ENCODE peak calls at places on chromosomes 5 and 9, in ten cellular contexts. G is fibroblast of mammary gland, J is cardiac fibroblast, I is spleen, W is A673, B is suprapubic skin, A is Calu3, N is MM.1S, P is tibial nerve, U is epithelial cell of esophagus. O is an unnamed sample.
A peak's percentile ranks its signal among the peaks of the same experiment; 100 is the strongest.

GRCh38 chr5:61332369-61332745 is 299 bp downstream of the ZSWIM6 start:
- DNase-seq in G (no peak), J (peak; percentile 38), I (no peak), W (peak; percentile 66), B (no peak), A (peak; percentile 36), N (peak; percentile 32), P (no peak), U (no peak), O (peak; percentile 33)

GRCh38 chr9:131976157-131976740 is 103.4 kb downstream of the MED27 start:
- DNase-seq in G (no peak), J (no peak), I (no peak), W (no peak), B (no peak), A (no peak), N (no peak), P (no peak), U (no peak), O (no peak)

GRCh38 chr9:136602193-136602885 is 56.5 kb upstream of the NOTCH1 start:
- DNase-seq in G (no peak), J (no peak), I (no peak), W (no peak), B (no peak), A (no peak), N (no peak), P (no peak), U (peak; percentile 36), O (no peak)

GRCh38 chr9:98318041-98318790 is 62.8 kb upstream of the TBC1D2 start:
- DNase-seq in G (no peak), J (no peak), I (no peak), W (no peak), B (no peak), A (no peak), N (no peak), P (no peak), U (no peak), O (no peak)

GRCh38 chr5:43017438-43017820 is 22.7 kb downstream of the ANXA2R start:
- DNase-seq in G (peak; percentile 50), J (peak; percentile 47), I (peak; percentile 90), W (peak; percentile 35), B (no peak), A (no peak), N (no peak), P (no peak), U (peak; percentile 33), O (no peak)

GRCh38 chr9:129868571-129869486 is 33.6 kb downstream of the USP20 start:
- DNase-seq in G (no peak), J (no peak), I (peak; percentile 94), W (no peak), B (no peak), A (no peak), N (peak; percentile 26), P (no peak), U (peak; percentile 69), O (no peak)

GRCh38 chr9:131500377-131500776 is 2.3 kb upstream of the POMT1 start:
- DNase-seq in G (no peak), J (no peak), I (no peak), W (no peak), B (no peak), A (no peak), N (peak; percentile 93), P (no peak), U (peak; percentile 50), O (no peak)

GRCh38 chr9:124040935-124041816 is 29.6 kb downstream of the LHX2 start:
- DNase-seq in G (no peak), J (peak; percentile 32), I (peak; percentile 88), W (no peak), B (no peak), A (peak; percentile 49), N (peak; percentile 10), P (peak; percentile 39), U (no peak), O (peak; percentile 88)

GRCh38 chr5:142175039-142175438 is 66.5 kb downstream of the NDFIP1 start:
- DNase-seq in G (no peak), J (no peak), I (peak; percentile 28), W (no peak), B (no peak), A (no peak), N (no peak), P (no peak), U (no peak), O (no peak)

GRCh38 chr9:79719989-79720388 is 148.2 kb downstream of the TLE4 start:
- DNase-seq in G (no peak), J (no peak), I (peak; percentile 57), W (peak; percentile 25), B (no peak), A (no peak), N (no peak), P (no peak), U (no peak), O (no peak)

GRCh38 chr9:87874320-87874655 is 8.4 kb upstream of the SPATA31E1 start:
- DNase-seq in G (no peak), J (no peak), I (peak; percentile 39), W (no peak), B (no peak), A (no peak), N (no peak), P (no peak), U (no peak), O (no peak)

GRCh38 chr9:34049630-34050384 is 1.1 kb upstream of the UBAP2 start:
- DNase-seq in G (no peak), J (no peak), I (peak; percentile 80), W (no peak), B (no peak), A (no peak), N (no peak), P (no peak), U (no peak), O (no peak)

GRCh38 chr5:43400082-43400481 is 12.1 kb downstream of the CCL28 start:
- DNase-seq in G (peak; percentile 35), J (peak; percentile 54), I (no peak), W (no peak), B (no peak), A (no peak), N (no peak), P (no peak), U (peak; percentile 43), O (no peak)

GRCh38 chr5:119302916-119303897 is 52.6 kb upstream of the TNFAIP8 start:
- DNase-seq in G (peak; percentile 97), J (peak; percentile 95), I (no peak), W (no peak), B (no peak), A (peak; percentile 79), N (no peak), P (peak; percentile 12), U (peak; percentile 96), O (no peak)

DNA sequence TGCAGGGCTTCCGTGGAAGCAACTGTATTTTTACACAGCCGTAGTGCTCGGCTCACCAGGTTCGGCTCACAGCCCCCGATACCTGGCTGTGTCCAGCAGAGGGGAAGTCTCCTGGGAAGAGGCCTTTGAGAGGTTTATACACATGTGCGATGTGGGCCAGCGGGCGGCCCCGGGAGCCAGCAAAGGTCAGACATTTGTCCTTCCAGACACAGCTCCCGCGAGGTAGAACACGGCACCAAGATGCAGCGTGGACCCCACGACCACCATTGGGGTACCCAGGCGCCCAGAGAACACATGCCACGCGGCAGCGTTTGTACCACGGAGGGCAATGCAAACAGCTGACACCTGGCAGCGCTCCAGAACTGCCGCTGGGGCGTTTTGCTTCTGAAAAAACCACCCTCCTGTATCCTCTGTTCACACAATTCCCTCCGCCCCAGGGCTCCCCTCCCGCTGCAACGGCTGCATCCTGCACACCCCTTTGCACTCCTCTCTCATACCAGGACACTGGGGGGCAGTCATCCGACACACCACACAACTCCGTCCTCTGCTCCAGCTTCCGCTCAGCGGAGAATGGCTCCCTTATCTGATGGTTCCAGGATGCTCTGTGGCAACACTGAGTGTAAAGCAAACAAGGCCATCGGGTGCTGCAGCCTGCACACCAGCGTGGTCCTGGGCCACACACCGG is 235.3 kb downstream of the SYK start:
- DNase-seq in G (peak; percentile 91), J (peak; percentile 95), I (peak; percentile 89), W (peak; percentile 69), B (peak; percentile 91), A (peak; percentile 79), N (no peak), P (peak; percentile 85), U (peak; percentile 66), O (peak; percentile 57)
- TF ChIP-seq CTCF in G (peak; percentile 65), J (peak; percentile 78), I (peak; percentile 75), W (peak; percentile 53), B (peak; percentile 48), A (peak; percentile 47), N (no peak), P (peak; percentile 76), U (peak; percentile 39), O (peak; percentile 47)

GRCh38 chr9:120569556-120569955 is 10.4 kb downstream of the CDK5RAP2 start:
- DNase-seq in G (no peak), J (no peak), I (no peak), W (no peak), B (no peak), A (no peak), N (no peak), P (no peak), U (no peak), O (no peak)
- TF ChIP-seq CTCF in G (no peak), J (no peak), I (no peak), W (no peak), B (no peak), A (no peak), N (peak; percentile 15), P (no peak), U (no peak), O (no peak)

GRCh38 chr5:68659876-68660275 is 433.9 kb upstream of the SLC30A5 start:
- DNase-seq in G (peak; percentile 10), J (peak; percentile 14), I (no peak), W (peak; percentile 24), B (no peak), A (no peak), N (no peak), P (no peak), U (no peak), O (no peak)

GRCh38 chr5:68656936-68657857 is 436.6 kb upstream of the SLC30A5 start:
- DNase-seq in G (peak; percentile 77), J (peak; percentile 12), I (no peak), W (peak; percentile 39), B (no peak), A (no peak), N (no peak), P (no peak), U (peak; percentile 56), O (no peak)

GRCh38 chr5:68658810-68659372 is 434.9 kb upstream of the SLC30A5 start:
- DNase-seq in G (no peak), J (no peak), I (no peak), W (no peak), B (no peak), A (no peak), N (no peak), P (no peak), U (no peak), O (no peak)

GRCh38 chr5:68662804-68663307 is 431.0 kb upstream of the SLC30A5 start:
- DNase-seq in G (no peak), J (no peak), I (no peak), W (no peak), B (no peak), A (no peak), N (no peak), P (no peak), U (no peak), O (no peak)

GRCh38 chr5:68661237-68661636 is 432.6 kb upstream of the SLC30A5 start:
- DNase-seq in G (peak; percentile 58), J (peak; percentile 36), I (no peak), W (peak; percentile 66), B (no peak), A (peak; percentile 16), N (no peak), P (no peak), U (peak; percentile 62), O (peak; percentile 40)
- TF ChIP-seq CTCF in G (peak; percentile 54), J (peak; percentile 63), I (peak; percentile 30), W (peak; percentile 61), B (no peak), A (peak; percentile 17), N (no peak), P (peak; percentile 30), U (peak; percentile 64), O (peak; percentile 36)

GRCh38 chr5:78359831-78360673 is at the start of gene SCAMP1:
- DNase-seq in G (peak; percentile 88), J (peak; percentile 96), I (peak; percentile 99), W (peak; percentile 95), B (peak; percentile 92), A (peak; percentile 98), N (peak; percentile 94), P (peak; percentile 93), U (peak; percentile 95), O (peak; percentile 95)
- TF ChIP-seq CTCF in G (no peak), J (peak; percentile 5), I (peak; percentile 81), W (peak; percentile 15), B (peak; percentile 27), A (no peak), N (peak; percentile 19), P (peak; percentile 59), U (no peak), O (peak; percentile 22)